ENCODE peak calls at places on chromosomes 7 and 10, in nine cellular contexts. U, I, K, H, C, Q, V, A and F are unnamed samples.

GRCh38 chr10:70459061-70459770 is 17.7 kb upstream of the NODAL start:
- DNase-seq in V (no peak), K (no peak), Q (peak; percentile 38), C (no peak), I (peak; percentile 67), A (no peak), H (no peak), U (no peak), F (no peak)

GRCh38 chr10:116838143-116838725 is 11.1 kb upstream of the ENO4 start:
- DNase-seq in H (no peak), Q (no peak), C (no peak), K (no peak), I (no peak), U (no peak), V (no peak), A (no peak), F (no peak)

GRCh38 chr10:74671716-74672115 is 154.7 kb upstream of the KAT6B start:
- DNase-seq in U (no peak), H (no peak), A (no peak), Q (no peak), K (no peak), I (no peak), C (no peak), V (no peak), F (no peak)

GRCh38 chr7:73978681-73979563 is 49.1 kb upstream of the ELN start:
- DNase-seq in C (no peak), V (no peak), H (peak; percentile 87), U (peak; percentile 66), Q (peak; percentile 8), K (no peak), A (no peak), I (peak; percentile 50), F (peak; percentile 29)

GRCh38 chr10:116044722-116045374 is 228.2 kb downstream of the GFRA1 start:
- DNase-seq in C (no peak), Q (peak; percentile 24), K (no peak), U (no peak), I (peak; percentile 58), V (no peak), H (no peak), A (no peak), F (no peak)

GRCh38 chr7:43869898-43870240 is 552 bp upstream of the MRPS24 start:
- DNase-seq in V (no peak), C (no peak), I (no peak), U (peak; percentile 84), Q (peak; percentile 60), A (no peak), H (no peak), K (peak; percentile 92), F (peak; percentile 70)

GRCh38 chr7:11818281-11818680 is 13.7 kb downstream of the THSD7A start:
- DNase-seq in U (no peak), Q (no peak), K (no peak), H (no peak), C (no peak), V (no peak), A (no peak), I (no peak), F (no peak)

GRCh38 chr7:154289119-154289518 is 236.9 kb downstream of the DPP6 start:
- DNase-seq in Q (no peak), K (no peak), U (no peak), C (no peak), V (no peak), H (no peak), I (no peak), A (no peak), F (no peak)

GRCh38 chr10:124291009-124291671 is 127.6 kb downstream of the OAT start:
- DNase-seq in U (no peak), Q (peak; percentile 67), I (peak; percentile 38), A (no peak), V (no peak), K (no peak), H (no peak), C (no peak), F (no peak)

GRCh38 chr7:108335264-108335918 is 120.8 kb downstream of the NRCAM start:
- DNase-seq in H (peak; percentile 20), V (peak; percentile 71), A (no peak), I (no peak), Q (peak; percentile 52), K (no peak), C (no peak), U (peak; percentile 47), F (peak; percentile 7)

GRCh38 chr7:43585521-43585920 is 2.6 kb downstream of the STK17A start:
- DNase-seq in C (no peak), U (peak; percentile 84), I (no peak), K (no peak), Q (no peak), A (no peak), V (no peak), H (no peak), F (peak; percentile 30)

GRCh38 chr10:6271663-6272062 is 68.9 kb downstream of the PFKFB3 start:
- DNase-seq in U (no peak), I (no peak), Q (no peak), V (no peak), K (no peak), A (no peak), C (no peak), H (no peak), F (no peak)

GRCh38 chr10:131979821-131980270 is 1.9 kb downstream of the BNIP3 start:
- DNase-seq in C (no peak), V (no peak), H (no peak), A (no peak), I (peak; percentile 66), U (peak; percentile 34), K (no peak), Q (peak; percentile 40), F (no peak)

GRCh38 chr10:101273330-101273729 is 44.1 kb upstream of the LBX1 start:
- DNase-seq in C (no peak), U (no peak), H (no peak), A (no peak), Q (no peak), K (no peak), V (no peak), I (no peak), F (no peak)

GRCh38 chr7:76318488-76319353 is 16.2 kb downstream of the HSPB1 start:
- DNase-seq in V (peak; percentile 35), H (peak; percentile 69), C (peak; percentile 51), I (peak; percentile 70), A (peak; percentile 61), Q (peak; percentile 95), U (peak; percentile 90), K (no peak), F (peak; percentile 74)

GRCh38 chr10:123393170-123393569 is 239.0 kb downstream of the BUB3 start:
- DNase-seq in V (no peak), U (no peak), H (no peak), Q (no peak), I (no peak), K (no peak), C (no peak), A (no peak), F (no peak)

GRCh38 chr7:151740180-151740845 is 136.6 kb downstream of the PRKAG2 start:
- DNase-seq in V (no peak), I (no peak), C (no peak), H (no peak), U (no peak), A (no peak), K (no peak), Q (no peak), F (no peak)

GRCh38 chr10:18607979-18608378 is 43.4 kb downstream of the NSUN6 start:
- DNase-seq in A (no peak), K (peak; percentile 22), Q (no peak), I (no peak), H (no peak), C (no peak), V (no peak), U (no peak), F (peak; percentile 13)

GRCh38 chr10:91313761-91314520 is 93.5 kb downstream of the PCGF5 start:
- DNase-seq in I (no peak), V (no peak), A (no peak), Q (no peak), U (peak; percentile 54), C (no peak), K (peak; percentile 26), H (no peak), F (peak; percentile 39)

GRCh38 chr7:129773871-129774270 is 162.4 kb downstream of the NRF1 start:
- DNase-seq in C (no peak), Q (no peak), H (no peak), U (no peak), K (no peak), V (no peak), A (no peak), I (no peak), F (no peak)

GRCh38 chr10:99872367-99873162 is 90.1 kb downstream of the ABCC2 start:
- DNase-seq in U (peak; percentile 25), Q (no peak), C (no peak), A (no peak), K (no peak), I (no peak), V (no peak), H (no peak), F (peak; percentile 77)